ENCODE peak calls at places on chromosomes 16 and 17, in nine cellular contexts. I is stomach, M is GM12892, Q is body of pancreas, O is HCT116, G is transverse colon, F is right lobe of liver, J is heart left ventricle, B is A549. Y is an unnamed sample.
A peak's percentile ranks its signal among the peaks of the same experiment; 100 is the strongest.

GRCh38 chr16:79380990-79381389 is 219.5 kb downstream of the MAF start:
- DNase-seq in I (no peak), M (no peak), Q (no peak), O (no peak), G (no peak), F (no peak), J (no peak), B (no peak), Y (no peak)

GRCh38 chr17:63436523-63437110 is 9.5 kb downstream of the CYB561 start:
- DNase-seq in I (peak; percentile 63), M (no peak), Q (peak; percentile 88), O (peak; percentile 37), G (no peak), F (peak; percentile 56), J (no peak), B (no peak), Y (no peak)

GRCh38 chr17:34118564-34118963 is 136.5 kb upstream of the CCL2 start:
- DNase-seq in I (no peak), M (no peak), Q (no peak), O (no peak), G (no peak), F (no peak), J (no peak), B (no peak), Y (no peak)

GRCh38 chr17:8807070-8807550 is 7.9 kb upstream of the MFSD6L start:
- DNase-seq in I (no peak), M (peak; percentile 67), Q (no peak), O (no peak), G (no peak), F (no peak), J (no peak), B (no peak), Y (peak; percentile 65)

GRCh38 chr17:76726766-76727718 is at the start of gene METTL23:
- DNase-seq in I (peak; percentile 88), M (peak; percentile 75), Q (peak; percentile 89), O (no peak), G (peak; percentile 90), F (peak; percentile 89), J (peak; percentile 90), B (peak; percentile 90), Y (peak; percentile 66)

GRCh38 chr17:77382356-77382911 is 241.7 kb downstream of the SEC14L1 start:
- DNase-seq in I (no peak), M (no peak), Q (no peak), O (no peak), G (no peak), F (no peak), J (no peak), B (no peak), Y (no peak)

GRCh38 chr17:81510798-81511549 is 1.6 kb downstream of the ACTG1 start:
- DNase-seq in I (no peak), M (no peak), Q (peak; percentile 44), O (no peak), G (no peak), F (peak; percentile 65), J (no peak), B (no peak), Y (no peak)

GRCh38 chr17:6061290-6061689 is 8.9 kb upstream of the WSCD1 start:
- DNase-seq in I (no peak), M (no peak), Q (no peak), O (peak; percentile 16), G (no peak), F (no peak), J (no peak), B (peak; percentile 82), Y (no peak)

GRCh38 chr16:52050418-52050817 is 496.5 kb downstream of the TOX3 start:
- DNase-seq in I (no peak), M (no peak), Q (no peak), O (no peak), G (no peak), F (no peak), J (no peak), B (no peak), Y (no peak)

GRCh38 chr17:56822725-56823124 is 11.0 kb downstream of the C17orf67 start:
- DNase-seq in I (no peak), M (no peak), Q (peak; percentile 39), O (no peak), G (no peak), F (peak; percentile 79), J (peak; percentile 46), B (no peak), Y (no peak)

GRCh38 chr17:37842401-37842800 is 81.8 kb upstream of the TBC1D3K start:
- DNase-seq in I (no peak), M (no peak), Q (no peak), O (no peak), G (no peak), F (no peak), J (no peak), B (no peak), Y (no peak)

GRCh38 chr16:82199209-82199608 is 29.2 kb upstream of the MPHOSPH6 start:
- DNase-seq in I (no peak), M (no peak), Q (no peak), O (no peak), G (no peak), F (no peak), J (no peak), B (no peak), Y (no peak)
- TF ChIP-seq POLR2A in I (no peak), M (no peak), Q (no peak), O (no peak), G (no peak), F (no peak), J (no peak), B (no peak), Y (no peak)

DNA sequence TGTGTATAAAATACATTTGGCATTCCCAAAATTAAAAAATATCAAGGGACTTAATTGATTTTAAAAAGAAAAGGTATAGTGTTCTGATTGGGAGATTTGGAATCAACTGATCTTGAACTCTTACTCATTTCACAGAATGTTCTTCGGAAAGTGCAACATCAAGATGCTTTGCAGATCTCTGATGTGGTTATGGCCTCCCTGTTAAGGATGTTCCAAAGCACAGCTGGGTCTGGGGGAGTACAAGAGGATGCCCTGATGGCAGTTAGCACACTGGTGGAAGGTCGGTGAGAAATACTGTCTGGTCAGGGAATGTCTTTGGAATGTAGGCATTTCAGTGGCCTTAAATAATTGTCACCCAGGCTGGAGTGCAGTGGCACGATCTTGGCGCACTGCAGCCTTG is 19.5 kb upstream of the TBKBP1 start:
- DNase-seq in I (no peak), M (no peak), Q (no peak), O (no peak), G (no peak), F (no peak), J (no peak), B (no peak), Y (no peak)
- TF ChIP-seq POLR2A in I (no peak), M (no peak), Q (no peak), O (no peak), G (no peak), F (no peak), J (no peak), B (no peak), Y (no peak)

GRCh38 chr17:46262271-46262670 is 32.7 kb upstream of the LRRC37A start:
- DNase-seq in I (no peak), M (no peak), Q (no peak), O (no peak), G (no peak), F (no peak), J (no peak), B (no peak), Y (no peak)
- TF ChIP-seq POLR2A in I (no peak), M (no peak), Q (no peak), O (no peak), G (no peak), F (no peak), J (no peak), B (no peak), Y (no peak)

GRCh38 chr17:44922746-44923470 is 7.6 kb upstream of the GFAP start:
- DNase-seq in I (no peak), M (no peak), Q (no peak), O (no peak), G (peak; percentile 3), F (no peak), J (no peak), B (no peak), Y (no peak)
- TF ChIP-seq POLR2A in I (no peak), M (no peak), Q (no peak), O (no peak), G (no peak), F (no peak), J (no peak), B (no peak), Y (no peak)

GRCh38 chr16:84186685-84187437 is at the start of gene TAF1C:
- DNase-seq in I (peak; percentile 97), M (peak; percentile 99), Q (peak; percentile 96), O (peak; percentile 97), G (peak; percentile 95), F (peak; percentile 93), J (peak; percentile 90), B (peak; percentile 94), Y (peak; percentile 99)
- TF ChIP-seq POLR2A in I (no peak), M (peak; percentile 83), Q (peak; percentile 59), O (peak; percentile 67), G (peak; percentile 43), F (peak; percentile 16), J (peak; percentile 46), B (peak; percentile 75), Y (peak; percentile 63)

GRCh38 chr16:2516391-2517240 is 2.9 kb downstream of the ATP6V0C start:
- DNase-seq in I (no peak), M (no peak), Q (no peak), O (no peak), G (no peak), F (peak; percentile 65), J (peak; percentile 25), B (no peak), Y (no peak)

GRCh38 chr16:2514333-2515179 is 804 bp downstream of the ATP6V0C start:
- DNase-seq in I (peak; percentile 43), M (no peak), Q (peak; percentile 61), O (no peak), G (no peak), F (peak; percentile 66), J (no peak), B (no peak), Y (no peak)

GRCh38 chr16:2512920-2513404 is 790 bp upstream of the ATP6V0C start:
- DNase-seq in I (no peak), M (no peak), Q (peak; percentile 63), O (no peak), G (no peak), F (peak; percentile 59), J (peak; percentile 10), B (no peak), Y (no peak)

GRCh38 chr16:2513405-2514332 is at the start of gene ATP6V0C:
- DNase-seq in I (peak; percentile 97), M (peak; percentile 94), Q (peak; percentile 99), O (peak; percentile 77), G (peak; percentile 96), F (peak; percentile 96), J (peak; percentile 92), B (peak; percentile 86), Y (peak; percentile 93)

GRCh38 chr16:2515180-2515803 is 1.5 kb downstream of the ATP6V0C start:
- DNase-seq in I (peak; percentile 55), M (no peak), Q (no peak), O (no peak), G (no peak), F (peak; percentile 52), J (peak; percentile 19), B (no peak), Y (no peak)
- TF ChIP-seq POLR2A in I (no peak), M (no peak), Q (peak; percentile 9), O (no peak), G (peak; percentile 3), F (no peak), J (no peak), B (no peak), Y (no peak)

GRCh38 chr16:68737046-68737729 is at the start of gene CDH1:
- DNase-seq in I (peak; percentile 97), M (no peak), Q (peak; percentile 98), O (peak; percentile 73), G (peak; percentile 95), F (peak; percentile 88), J (no peak), B (no peak), Y (peak; percentile 43)
- TF ChIP-seq POLR2A in I (peak; percentile 81), M (no peak), Q (peak; percentile 99), O (no peak), G (peak; percentile 98), F (peak; percentile 86), J (no peak), B (no peak), Y (no peak)